ENCODE peak calls at places on chromosomes 4 and X, in five cellular contexts. A is right atrium auricular region; O is naive thymus-derived CD4-positive, alpha-beta T cell; Z is transverse colon; N is gastrocnemius medialis. F is an unnamed sample.

GRCh38 chrX:10052906-10053625 is 85.9 kb downstream of the CLDN34 start:
- DNase-seq in N (peak; percentile 14), A (no peak), Z (no peak), O (no peak), F (no peak)

GRCh38 chr4:98448923-98449322 is 187.7 kb downstream of the RAP1GDS1 start:
- DNase-seq in Z (peak; percentile 33), O (no peak), N (no peak), A (no peak), F (no peak)

GRCh38 chrX:32572644-32573043 is 638.7 kb downstream of the DMD start:
- DNase-seq in N (no peak), A (no peak), Z (no peak), O (no peak), F (no peak)

GRCh38 chr4:147732516-147733193 is 767 bp downstream of the ARHGAP10 start:
- DNase-seq in Z (peak; percentile 11), A (no peak), O (no peak), N (no peak), F (no peak)

GRCh38 chrX:24245201-24245600 is 68.7 kb downstream of the SUPT20HL2 start:
- DNase-seq in Z (no peak), A (no peak), N (no peak), O (no peak), F (no peak)

GRCh38 chr4:102868153-102868781 is 525 bp upstream of the CISD2 start:
- DNase-seq in Z (peak; percentile 13), N (no peak), O (no peak), A (no peak), F (no peak)

GRCh38 chr4:141004844-141005243 is 128.4 kb downstream of the RNF150 start:
- DNase-seq in Z (no peak), A (no peak), O (no peak), N (no peak), F (no peak)

GRCh38 chr4:8200302-8200975 is 1.3 kb downstream of the SH3TC1 start:
- DNase-seq in A (peak; percentile 84), N (peak; percentile 58), Z (peak; percentile 50), O (peak; percentile 46), F (peak; percentile 49)

GRCh38 chrX:8960809-8961413 is 73.0 kb downstream of the FAM9B start:
- DNase-seq in A (no peak), O (no peak), Z (no peak), N (no peak), F (no peak)

GRCh38 chr4:99504804-99505502 is 5.9 kb upstream of the C4orf17 start:
- DNase-seq in N (no peak), O (no peak), A (no peak), Z (no peak), F (no peak)

GRCh38 chr4:109730294-109731051 is 603 bp upstream of the PLA2G12A start:
- DNase-seq in Z (peak; percentile 68), A (peak; percentile 68), N (peak; percentile 13), O (no peak), F (no peak)

GRCh38 chrX:115378471-115378870 is 89.0 kb downstream of the LUZP4 start:
- DNase-seq in O (no peak), Z (no peak), N (no peak), A (no peak), F (no peak)

GRCh38 chr4:152579916-152580315 is 44.0 kb upstream of the FBXW7 start:
- DNase-seq in N (no peak), A (no peak), Z (no peak), O (no peak), F (no peak)

GRCh38 chr4:15077969-15078368 is 75.7 kb downstream of the CPEB2 start:
- DNase-seq in N (no peak), Z (no peak), A (no peak), O (no peak), F (no peak)

GRCh38 chrX:121254336-121254735 is 206.9 kb downstream of the GLUD2 start:
- DNase-seq in A (no peak), N (no peak), O (no peak), Z (no peak), F (no peak)

GRCh38 chr4:137226900-137227299 is 305.4 kb downstream of the PCDH18 start:
- DNase-seq in Z (no peak), N (no peak), A (no peak), O (no peak), F (no peak)

GRCh38 chr4:20194079-20195013 is 57.4 kb upstream of the SLIT2 start:
- DNase-seq in A (no peak), N (no peak), Z (no peak), O (no peak), F (no peak)

GRCh38 chrX:14832151-14832550 is 40.7 kb downstream of the FANCB start:
- DNase-seq in N (no peak), Z (no peak), A (no peak), O (no peak), F (no peak)

GRCh38 chrX:18354369-18355329 is at the start of gene SCML2:
- DNase-seq in A (no peak), O (peak; percentile 3), Z (peak; percentile 41), N (no peak), F (peak; percentile 33)

GRCh38 chr4:15774020-15774420 is 4.1 kb upstream of the CD38 start:
- DNase-seq in A (no peak), O (no peak), N (no peak), Z (no peak), F (no peak)

GRCh38 chr4:146222313-146222712 is 8.0 kb downstream of the REELD1 start:
- DNase-seq in O (no peak), N (no peak), Z (no peak), A (no peak), F (no peak)

GRCh38 chr4:107828315-107828714 is 3.6 kb downstream of the SGMS2 start:
- DNase-seq in N (no peak), O (no peak), Z (no peak), A (no peak), F (no peak)

GRCh38 chr4:107825072-107825789 is 499 bp downstream of the SGMS2 start:
- DNase-seq in O (no peak), N (no peak), A (no peak), Z (peak; percentile 58), F (no peak)

GRCh38 chr4:107826427-107826980 is 1.8 kb downstream of the SGMS2 start:
- DNase-seq in N (no peak), Z (peak; percentile 42), O (no peak), A (no peak), F (no peak)

GRCh38 chr4:107823870-107824366 is 814 bp upstream of the SGMS2 start:
- DNase-seq in A (no peak), O (no peak), N (no peak), Z (no peak), F (no peak)

GRCh38 chr4:107824367-107825071 is at the start of gene SGMS2:
- DNase-seq in Z (peak; percentile 90), A (peak; percentile 94), N (peak; percentile 72), O (no peak), F (no peak)
- H3K4me3 ChIP-seq in Z (peak within 1 kb of the TSS; percentile 77), A (peak within 1 kb of the TSS; percentile 84), N (peak within 1 kb of the TSS; percentile 84), O (no peak within 1 kb of the TSS), F (no peak within 1 kb of the TSS)

GRCh38 chrX:13687203-13687602 is 1.7 kb upstream of the RAB9A start:
- DNase-seq in A (no peak), Z (no peak), O (no peak), N (no peak), F (no peak)
- H3K4me1 ChIP-seq in A (no peaks in the 10 kb centered on the region), Z (peaks cover 17% of the 10 kb centered on the region), O (peaks cover 8% of the 10 kb centered on the region), N (peaks cover 11% of the 10 kb centered on the region), F (peaks cover 22% of the 10 kb centered on the region)

GRCh38 chrX:39921838-39922237 is 175.9 kb downstream of the BCOR start:
- DNase-seq in O (no peak), N (no peak), A (no peak), Z (no peak), F (no peak)
- H3K4me3 ChIP-seq in O (no peak overlapping the region), N (no peak overlapping the region), A (no peak overlapping the region), Z (no peak overlapping the region), F (no peak overlapping the region)

GRCh38 chr4:53541577-53542206 is 49.6 kb downstream of the LNX1 start:
- DNase-seq in A (no peak), O (no peak), Z (no peak), N (no peak), F (no peak)
- H3K4me1 ChIP-seq in A (no peaks in the 10 kb centered on the region), O (no peaks in the 10 kb centered on the region), Z (peaks cover 34% of the 10 kb centered on the region), N (no peaks in the 10 kb centered on the region), F (no peaks in the 10 kb centered on the region)

GRCh38 chrX:73127700-73128241 is 48.5 kb upstream of the PABPC1L2A start:
- DNase-seq in Z (no peak), O (no peak), N (no peak), A (no peak), F (no peak)
- H3K4me3 ChIP-seq in Z (no peak overlapping the region), O (no peak overlapping the region), N (no peak overlapping the region), A (no peak overlapping the region), F (no peak overlapping the region)

GRCh38 chrX:2693526-2694002 is 2.5 kb downstream of the CD99 start:
- DNase-seq in N (no peak), A (no peak), Z (no peak), O (no peak), F (no peak)
- H3K4me1 ChIP-seq in N (peaks cover 59% of the 10 kb centered on the region), A (no peaks in the 10 kb centered on the region), Z (peaks cover 74% of the 10 kb centered on the region), O (peaks cover 56% of the 10 kb centered on the region), F (peaks cover 75% of the 10 kb centered on the region)

F was measured in CD4-positive, CD25-positive, alpha-beta regulatory T cell.